ENCODE peak calls at places on chromosome 6, in five cellular contexts. X is SK-MEL-5, J is NCI-H460, M is HEK293T, F is fibroblast of pulmonary artery. U is an unnamed sample.

GRCh38 chr6:130417951-130418350 is 52.1 kb downstream of the TMEM200A start:
- DNase-seq in X (no peak), J (no peak), M (no peak), F (peak; percentile 62), U (peak; percentile 46)

GRCh38 chr6:25508051-25508450 is 144.0 kb upstream of the SCGN start:
- DNase-seq in X (no peak), J (no peak), M (no peak), F (no peak), U (no peak)

GRCh38 chr6:91031581-91031980 is 444.7 kb upstream of the MAP3K7 start:
- DNase-seq in X (no peak), J (no peak), M (no peak), F (no peak), U (no peak)

GRCh38 chr6:156589281-156589680 is 187.9 kb upstream of the ARID1B start:
- DNase-seq in X (peak; percentile 24), J (no peak), M (no peak), F (peak; percentile 46), U (no peak)

GRCh38 chr6:53664623-53665022 is 933 bp downstream of the KLHL31 start:
- DNase-seq in X (no peak), J (no peak), M (no peak), F (no peak), U (no peak)

GRCh38 chr6:13760307-13760706 is 48.7 kb upstream of the RANBP9 start:
- DNase-seq in X (no peak), J (no peak), M (no peak), F (no peak), U (no peak)

GRCh38 chr6:21227486-21227885 is 366.1 kb upstream of the SOX4 start:
- DNase-seq in X (no peak), J (no peak), M (no peak), F (no peak), U (no peak)

GRCh38 chr6:110063864-110064263 is 85.8 kb downstream of the GPR6 start:
- DNase-seq in X (no peak), J (no peak), M (no peak), F (no peak), U (no peak)

GRCh38 chr6:28371706-28372451 is 22.1 kb downstream of the ZKSCAN3 start:
- DNase-seq in X (no peak), J (no peak), M (no peak), F (peak; percentile 12), U (peak; percentile 83)

GRCh38 chr6:1901556-1901955 is 291.8 kb downstream of the FOXC1 start:
- DNase-seq in X (no peak), J (no peak), M (no peak), F (peak; percentile 26), U (peak; percentile 22)